ENCODE peak calls at places on chromosome 17, in nine cellular contexts. U is prostate gland, Q is glutamatergic neuron, V is heart left ventricle, H is omental fat pad, Y is RWPE1, Z is gastrocnemius medialis, X is cardiac muscle cell, A is heart right ventricle. E is an unnamed sample.
A peak's percentile ranks its signal among the peaks of the same experiment; 100 is the strongest.

GRCh38 chr17:48012151-48012520 is 25.5 kb downstream of the COPZ2 start:
- DNase-seq in U (no peak), Q (peak; percentile 92), V (no peak), H (no peak), Y (no peak), Z (no peak), X (peak; percentile 77), A (peak; percentile 52), E (peak; percentile 75)

GRCh38 chr17:1231456-1231855 is 38.8 kb upstream of the BHLHA9 start:
- DNase-seq in U (no peak), Q (no peak), V (peak; percentile 63), H (no peak), Y (no peak), Z (peak; percentile 24), X (no peak), A (peak; percentile 37), E (no peak)

GRCh38 chr17:65742433-65743312 is 181.2 kb upstream of the AXIN2 start:
- DNase-seq in U (no peak), Q (no peak), V (no peak), H (no peak), Y (peak; percentile 50), Z (no peak), X (no peak), A (no peak), E (no peak)

GRCh38 chr17:43579570-43580140 is 33.5 kb upstream of the ETV4 start:
- DNase-seq in U (no peak), Q (no peak), V (no peak), H (no peak), Y (peak; percentile 75), Z (no peak), X (no peak), A (no peak), E (no peak)

GRCh38 chr17:10583834-10584233 is 34.4 kb upstream of the MYH2 start:
- DNase-seq in U (no peak), Q (no peak), V (no peak), H (no peak), Y (no peak), Z (no peak), X (no peak), A (no peak), E (no peak)

GRCh38 chr17:1110844-1111598 is 68.8 kb downstream of the ABR start:
- DNase-seq in U (no peak), Q (no peak), V (peak; percentile 89), H (no peak), Y (peak; percentile 71), Z (no peak), X (peak; percentile 50), A (peak; percentile 60), E (no peak)

GRCh38 chr17:17719966-17720543 is 38.8 kb downstream of the RAI1 start:
- DNase-seq in U (no peak), Q (no peak), V (no peak), H (no peak), Y (no peak), Z (no peak), X (no peak), A (no peak), E (no peak)

GRCh38 chr17:63967953-63968352 is 4.8 kb downstream of the SCN4A start:
- DNase-seq in U (no peak), Q (no peak), V (no peak), H (no peak), Y (no peak), Z (no peak), X (no peak), A (no peak), E (no peak)

GRCh38 chr17:50922739-50923405 is 56.7 kb upstream of the TOB1 start:
- DNase-seq in U (no peak), Q (no peak), V (no peak), H (no peak), Y (no peak), Z (no peak), X (no peak), A (no peak), E (no peak)

GRCh38 chr17:2899911-2900310 is 103.7 kb downstream of the RAP1GAP2 start:
- DNase-seq in U (no peak), Q (no peak), V (no peak), H (no peak), Y (no peak), Z (no peak), X (no peak), A (no peak), E (no peak)

GRCh38 chr17:70621593-70621992 is 452.3 kb downstream of the KCNJ2 start:
- DNase-seq in U (no peak), Q (no peak), V (peak; percentile 25), H (no peak), Y (no peak), Z (no peak), X (no peak), A (no peak), E (no peak)

GRCh38 chr17:73089918-73090317 is 2.6 kb downstream of the SLC39A11 start:
- DNase-seq in U (peak; percentile 14), Q (no peak), V (no peak), H (no peak), Y (no peak), Z (no peak), X (no peak), A (no peak), E (no peak)

GRCh38 chr17:56130030-56130429 is 23.2 kb upstream of the ANKFN1 start:
- DNase-seq in U (no peak), Q (peak; percentile 20), V (no peak), H (no peak), Y (no peak), Z (no peak), X (no peak), A (no peak), E (no peak)

GRCh38 chr17:56121661-56122060 is 31.6 kb upstream of the ANKFN1 start:
- DNase-seq in U (no peak), Q (no peak), V (no peak), H (no peak), Y (no peak), Z (no peak), X (no peak), A (no peak), E (no peak)

GRCh38 chr17:56131431-56131830 is 21.8 kb upstream of the ANKFN1 start:
- DNase-seq in U (no peak), Q (no peak), V (no peak), H (no peak), Y (no peak), Z (no peak), X (no peak), A (no peak), E (no peak)

GRCh38 chr17:56125830-56126819 is 27.1 kb upstream of the ANKFN1 start:
- DNase-seq in U (peak; percentile 79), Q (peak; percentile 24), V (no peak), H (no peak), Y (peak; percentile 5), Z (no peak), X (peak; percentile 45), A (no peak), E (no peak)
- TF ChIP-seq CTCF in U (peak; percentile 46), Q (peak; percentile 61), V (peak; percentile 45), H (no peak), Y (no peak), Z (peak; percentile 37), X (peak; percentile 21), A (peak; percentile 56), E (peak; percentile 96)

GRCh38 chr17:6712854-6713129 is 377 bp downstream of the SLC13A5 start:
- DNase-seq in U (no peak), Q (no peak), V (no peak), H (no peak), Y (no peak), Z (no peak), X (no peak), A (no peak), E (no peak)

GRCh38 chr17:6713918-6714271 is 726 bp upstream of the SLC13A5 start:
- DNase-seq in U (no peak), Q (peak; percentile 38), V (no peak), H (no peak), Y (no peak), Z (no peak), X (no peak), A (no peak), E (no peak)

GRCh38 chr17:6714315-6714874 is 1.2 kb upstream of the SLC13A5 start:
- DNase-seq in U (no peak), Q (no peak), V (no peak), H (no peak), Y (no peak), Z (no peak), X (no peak), A (no peak), E (no peak)

GRCh38 chr17:6712058-6712853 is 913 bp downstream of the SLC13A5 start:
- DNase-seq in U (no peak), Q (no peak), V (no peak), H (no peak), Y (peak; percentile 76), Z (no peak), X (peak; percentile 52), A (no peak), E (no peak)

DNA sequence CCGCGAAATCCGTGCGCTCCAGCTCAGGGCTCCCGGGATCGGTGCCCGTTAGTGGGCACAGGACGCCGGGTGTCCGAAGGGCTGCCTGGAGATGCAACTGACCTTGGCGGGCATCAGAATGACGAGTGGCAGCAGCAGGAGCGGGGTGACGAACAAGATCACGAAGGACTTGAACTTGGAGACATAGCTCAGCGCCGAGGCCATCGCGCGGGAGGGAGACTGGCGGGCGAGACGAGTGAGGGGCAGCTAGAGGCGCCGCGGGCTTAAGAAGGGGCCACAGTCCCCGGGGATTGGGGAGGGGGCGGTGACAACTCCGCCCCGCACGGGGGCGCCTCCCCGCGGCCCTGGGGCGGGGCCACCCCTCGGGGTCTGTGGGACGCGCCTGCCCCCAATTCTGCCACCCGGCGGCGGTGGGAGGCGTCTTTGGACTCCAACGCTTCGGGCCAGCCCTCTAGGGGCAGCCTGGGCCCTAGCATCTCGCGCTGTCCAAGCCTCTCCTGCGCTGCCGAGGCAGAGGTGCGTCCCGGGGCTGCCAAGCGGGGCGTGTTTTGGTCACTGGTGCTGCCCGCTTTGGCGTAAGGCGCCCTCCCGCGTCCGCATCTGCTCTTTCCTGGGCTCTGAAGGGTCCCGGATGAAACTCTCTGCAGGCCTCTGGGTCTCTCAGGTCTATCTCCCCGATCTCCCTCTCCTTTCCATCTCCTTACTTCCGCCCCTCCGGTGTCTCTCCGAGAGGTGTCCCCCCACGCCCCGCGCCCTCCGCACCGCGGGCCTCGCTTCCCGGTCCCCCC is at the start of gene SLC13A5:
- DNase-seq in U (no peak), Q (peak; percentile 70), V (no peak), H (no peak), Y (no peak), Z (no peak), X (peak; percentile 79), A (peak; percentile 33), E (no peak)
- TF ChIP-seq CTCF in U (peak; percentile 14), Q (peak; percentile 55), V (peak; percentile 42), H (no peak), Y (peak; percentile 19), Z (no peak), X (peak; percentile 40), A (peak; percentile 46), E (no peak)

GRCh38 chr17:34562387-34562786 is 17.0 kb upstream of the TMEM132E start:
- DNase-seq in U (no peak), Q (no peak), V (no peak), H (no peak), Y (no peak), Z (no peak), X (no peak), A (no peak), E (no peak)
- TF ChIP-seq CTCF in U (no peak), Q (peak; percentile 84), V (peak; percentile 12), H (no peak), Y (no peak), Z (no peak), X (peak; percentile 38), A (peak; percentile 27), E (peak; percentile 18)

DNA sequence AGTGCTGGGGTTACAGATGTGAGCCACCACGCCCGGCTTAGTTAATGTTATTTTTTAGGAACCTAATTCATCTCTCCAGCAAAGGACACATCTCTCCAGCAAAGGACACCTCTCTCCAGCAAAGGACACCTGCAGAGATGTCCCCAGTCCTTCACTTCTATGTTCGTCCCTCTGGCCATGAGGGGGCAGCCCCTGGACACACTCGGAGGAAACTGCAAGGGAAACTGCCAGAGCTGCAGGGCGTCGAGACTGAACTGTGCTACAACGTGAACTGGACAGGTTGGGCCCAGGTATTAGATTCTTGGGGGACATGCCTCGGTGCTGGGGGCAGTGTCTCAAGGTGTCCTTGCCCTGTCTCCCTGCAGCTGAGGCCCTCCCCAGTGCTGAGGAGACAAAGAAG is 4.7 kb downstream of the PFAS start:
- DNase-seq in U (peak; percentile 42), Q (peak; percentile 54), V (no peak), H (no peak), Y (no peak), Z (no peak), X (peak; percentile 4), A (no peak), E (no peak)
- TF ChIP-seq CTCF in U (peak; percentile 33), Q (no peak), V (no peak), H (no peak), Y (no peak), Z (no peak), X (peak; percentile 17), A (no peak), E (no peak)